ENCODE peak calls at places on chromosomes 6 and 20, in four cellular contexts. J, A, Y and F are unnamed samples.

GRCh38 chr20:14337400-14338171 is at the start of gene FLRT3:
- DNase-seq in A (peak; percentile 85), Y (peak; percentile 82), J (peak; percentile 64), F (peak; percentile 74)

GRCh38 chr20:19672498-19672897 is 85.6 kb upstream of the RIN2 start:
- DNase-seq in Y (no peak), A (no peak), J (no peak), F (no peak)

GRCh38 chr6:125230674-125231073 is 71.1 kb downstream of the HDDC2 start:
- DNase-seq in A (no peak), J (no peak), Y (no peak), F (no peak)

GRCh38 chr6:30682181-30683117 is 4.0 kb downstream of the PPP1R18 start:
- DNase-seq in A (peak; percentile 72), J (peak; percentile 92), Y (peak; percentile 80), F (peak; percentile 59)

GRCh38 chr6:27294409-27294808 is 17.7 kb downstream of the POM121L2 start:
- DNase-seq in A (no peak), J (no peak), Y (no peak), F (no peak)

GRCh38 chr6:162690158-162690557 is 37.4 kb downstream of the PRKN start:
- DNase-seq in J (no peak), A (no peak), Y (no peak), F (no peak)

GRCh38 chr20:35854697-35855434 is 83.1 kb downstream of the PHF20 start:
- DNase-seq in A (no peak), Y (no peak), J (no peak), F (no peak)

GRCh38 chr6:46014511-46015118 is 1.0 kb downstream of the CLIC5 start:
- DNase-seq in Y (no peak), J (no peak), A (no peak), F (no peak)

GRCh38 chr6:54173084-54173483 is 61.8 kb downstream of the MLIP start:
- DNase-seq in A (no peak), J (no peak), Y (no peak), F (no peak)

GRCh38 chr20:20752712-20753111 is 40.3 kb upstream of the RALGAPA2 start:
- DNase-seq in A (no peak), J (no peak), Y (no peak), F (no peak)
- TF ChIP-seq EP300 in A (no peak), J (no peak), Y (no peak), F (peak; percentile 52)

DNA sequence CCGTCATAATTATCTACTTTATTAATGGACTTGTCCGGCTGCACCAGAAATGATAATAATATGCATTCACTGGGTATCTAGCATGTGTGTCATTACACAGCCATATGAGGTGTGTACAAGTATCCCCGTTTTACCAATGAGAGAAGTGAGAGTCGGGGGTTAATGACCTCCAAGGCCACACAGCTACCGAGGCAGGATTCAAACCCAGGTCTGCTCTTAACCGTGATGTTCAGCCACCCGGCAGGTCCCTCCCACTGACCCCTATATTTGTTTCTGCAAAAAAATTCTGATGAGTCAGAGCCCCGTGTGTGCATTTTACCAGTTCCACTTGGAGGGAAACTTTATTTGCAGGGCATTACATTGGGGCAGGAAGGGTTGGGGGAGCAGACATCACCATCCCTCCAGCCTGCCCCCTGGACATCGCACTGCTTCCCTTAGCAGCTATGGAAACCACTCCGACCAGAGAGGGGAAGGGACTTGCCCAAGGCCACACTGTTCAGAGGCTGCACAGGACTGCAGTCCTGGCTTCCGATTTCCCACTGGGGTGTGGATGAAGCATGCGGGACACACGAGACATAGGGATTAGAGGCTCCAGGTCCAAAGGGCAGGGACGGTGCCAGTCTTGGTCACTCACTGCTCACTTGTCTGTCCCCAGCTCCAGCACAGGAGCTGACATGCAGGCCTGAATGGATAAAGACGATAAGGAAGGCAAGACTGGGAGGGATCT is 10.1 kb upstream of the SRC start:
- DNase-seq in A (no peak), Y (no peak), J (no peak), F (no peak)
- TF ChIP-seq EP300 in A (no peak), Y (no peak), J (no peak), F (no peak)

DNA sequence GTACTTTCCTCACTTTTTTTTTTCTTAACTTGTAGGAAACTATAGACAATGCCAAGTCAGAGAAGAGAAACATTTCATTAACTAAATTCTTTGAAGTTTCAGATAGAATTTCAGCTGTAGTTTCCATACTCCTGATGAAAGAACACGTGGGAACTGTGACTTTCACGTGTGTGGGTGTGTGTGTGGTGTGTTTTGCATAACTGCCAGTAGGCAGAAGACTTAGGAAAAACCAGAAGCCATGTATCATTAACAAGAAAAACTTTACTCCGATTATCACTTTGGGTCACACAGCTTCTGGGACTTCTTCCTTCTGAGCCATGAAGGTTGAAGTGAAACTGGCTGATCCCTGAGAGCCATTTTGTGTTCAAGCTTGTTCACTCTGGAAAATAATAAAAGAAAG is 483.3 kb downstream of the TFAP2B start:
- DNase-seq in J (no peak), Y (no peak), A (no peak), F (no peak)
- TF ChIP-seq EP300 in J (no peak), Y (no peak), A (no peak), F (no peak)

DNA sequence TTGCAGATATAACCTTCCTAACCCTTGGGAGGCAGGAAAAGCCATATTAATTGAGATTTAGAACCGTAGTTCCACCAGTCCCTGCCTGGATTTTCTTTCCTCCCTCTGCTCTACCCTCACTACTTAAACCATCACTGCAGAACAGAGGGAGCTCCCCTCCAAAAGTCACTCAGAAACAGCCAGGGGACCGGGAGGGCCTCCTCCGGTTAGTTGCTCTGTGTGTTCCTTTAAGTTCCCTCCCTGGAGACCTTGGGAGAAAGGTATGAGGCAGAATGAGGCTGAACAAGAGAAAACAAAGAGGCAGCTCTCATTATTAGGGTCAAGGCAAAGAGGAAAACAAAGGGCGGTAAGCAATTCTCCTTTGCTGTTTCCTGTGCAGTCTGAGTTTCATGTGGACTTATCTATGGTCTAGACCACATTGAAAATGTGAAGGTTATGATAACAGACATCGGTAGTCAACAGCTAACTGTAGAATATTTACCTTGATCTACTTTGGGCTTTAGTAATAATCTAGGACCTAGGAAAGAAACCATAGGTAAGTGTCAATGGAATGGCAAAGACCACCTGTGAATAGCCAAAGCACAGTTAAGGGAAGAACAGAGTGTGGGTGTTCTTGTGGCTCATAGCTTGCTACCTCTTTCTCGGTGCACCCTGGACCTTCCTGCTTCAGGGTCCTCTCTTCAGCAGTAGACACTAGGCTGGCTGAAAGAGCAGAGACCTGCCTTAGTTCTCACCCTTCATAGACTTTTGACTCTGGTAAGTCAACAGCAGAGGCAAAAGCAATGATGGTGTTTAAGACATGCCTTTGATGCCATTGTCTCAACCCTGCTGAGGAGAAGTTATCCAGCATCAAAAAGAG is 250.9 kb upstream of the CITED2 start:
- DNase-seq in A (no peak), Y (no peak), J (no peak), F (no peak)
- TF ChIP-seq EP300 in A (no peak), Y (no peak), J (no peak), F (no peak)

DNA sequence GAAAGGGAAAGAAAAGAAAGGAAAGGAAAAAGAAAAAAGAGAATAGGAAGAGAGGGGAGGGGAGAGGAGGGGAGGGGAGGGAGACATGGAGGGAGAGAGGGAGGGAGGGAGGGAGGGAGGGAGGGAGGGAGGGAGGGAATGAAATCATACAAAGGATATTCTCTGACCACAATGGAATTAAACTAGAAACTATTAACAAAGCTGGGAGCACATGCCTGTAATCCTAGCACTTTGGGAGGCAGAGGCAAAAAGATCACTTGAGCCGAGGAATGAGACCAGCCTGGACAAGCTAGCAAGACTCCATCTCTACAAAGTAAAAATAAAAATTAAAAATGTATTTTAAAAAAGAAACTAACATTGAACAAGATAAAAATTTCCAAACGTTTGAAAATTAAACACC is 62.8 kb downstream of the ILRUN start:
- DNase-seq in Y (no peak), A (no peak), J (no peak), F (no peak)
- TF ChIP-seq EP300 in Y (no peak), A (no peak), J (no peak), F (no peak)

GRCh38 chr6:6684365-6684833 is 95.9 kb downstream of the LY86 start:
- DNase-seq in A (no peak), J (no peak), Y (no peak), F (no peak)
- TF ChIP-seq EP300 in A (no peak), J (no peak), Y (no peak), F (no peak)

GRCh38 chr20:43558412-43559146 is at the start of gene SGK2:
- DNase-seq in J (no peak), Y (no peak), A (peak; percentile 90), F (no peak)
- TF ChIP-seq EP300 in J (no peak), Y (no peak), A (no peak), F (no peak)

GRCh38 chr20:51732454-51732791 is 35.8 kb downstream of the ATP9A start:
- DNase-seq in A (no peak), Y (no peak), J (no peak), F (no peak)
- TF ChIP-seq EP300 in A (no peak), Y (peak; percentile 4), J (no peak), F (no peak)

GRCh38 chr6:105596284-105596755 is 193.4 kb upstream of the PREP start:
- DNase-seq in Y (no peak), A (no peak), J (no peak), F (no peak)
- TF ChIP-seq EP300 in Y (no peak), A (no peak), J (no peak), F (no peak)